ENCODE peak calls at places on chromosomes 3 and 15, in ten cellular contexts. C, G, K, J, Q, V, E, A, O and B are unnamed samples.

GRCh38 chr3:167876603-167877325 is 141.2 kb downstream of the SERPINI1 start:
- DNase-seq in G (no peak), V (no peak), O (peak), K (peak), A (no peak), E (no peak), J (no peak), Q (peak), C (no peak), B (no peak)

GRCh38 chr3:11145888-11146287 is 8.4 kb upstream of the HRH1 start:
- DNase-seq in C (no peak), G (no peak), A (no peak), E (no peak), Q (peak), J (no peak), O (no peak), V (no peak), K (peak), B (no peak)

GRCh38 chr3:161177996-161178395 is 43.1 kb upstream of the NMD3 start:
- DNase-seq in C (no peak), A (no peak), Q (no peak), J (no peak), V (no peak), G (no peak), K (no peak), E (no peak), O (no peak), B (no peak)

GRCh38 chr15:91634163-91634562 is 219.3 kb upstream of the SLCO3A1 start:
- DNase-seq in G (no peak), A (no peak), E (no peak), C (no peak), O (no peak), K (no peak), V (no peak), Q (no peak), J (no peak), B (no peak)

GRCh38 chr3:124229407-124229806 is 237.5 kb upstream of the ROPN1 start:
- DNase-seq in A (no peak), J (no peak), E (no peak), G (no peak), C (no peak), K (no peak), V (no peak), Q (no peak), O (peak), B (no peak)

GRCh38 chr15:73870700-73871408 is 2.5 kb upstream of the TBC1D21 start:
- DNase-seq in A (no peak), V (no peak), E (no peak), Q (no peak), C (no peak), O (peak), G (no peak), K (peak), J (no peak), B (no peak)

GRCh38 chr15:31402511-31403056 is 75.9 kb downstream of the KLF13 start:
- DNase-seq in O (no peak), C (no peak), J (no peak), K (no peak), V (no peak), E (no peak), G (no peak), Q (no peak), A (no peak), B (no peak)

GRCh38 chr3:14246414-14246813 is 67.8 kb downstream of the LSM3 start:
- DNase-seq in O (no peak), V (no peak), E (no peak), J (no peak), A (no peak), K (no peak), Q (no peak), G (no peak), C (no peak), B (no peak)

GRCh38 chr15:37135225-37135624 is 34.9 kb upstream of the MEIS2 start:
- DNase-seq in O (peak), V (no peak), C (peak), G (no peak), A (no peak), K (peak), Q (no peak), J (no peak), E (no peak), B (no peak)

GRCh38 chr3:118936811-118937210 is 97.8 kb downstream of the IGSF11 start:
- DNase-seq in E (no peak), C (peak), V (no peak), J (no peak), G (no peak), Q (no peak), O (no peak), A (no peak), K (no peak), B (no peak)

GRCh38 chr3:75294124-75294523 is 370.0 kb upstream of the FRG2C start:
- DNase-seq in V (no peak), J (peak), O (peak), K (peak), E (peak), A (no peak), G (no peak), C (peak), Q (no peak), B (no peak)

GRCh38 chr3:54983266-54983910 is 55.5 kb upstream of the LRTM1 start:
- DNase-seq in C (no peak), Q (no peak), G (no peak), E (no peak), O (no peak), V (no peak), J (no peak), K (no peak), A (no peak), B (no peak)

GRCh38 chr3:123155471-123156011 is 46.2 kb upstream of the SEC22A start:
- DNase-seq in J (no peak), K (no peak), C (no peak), E (no peak), A (no peak), V (no peak), O (no peak), G (no peak), Q (no peak), B (no peak)

GRCh38 chr15:67537771-67538170 is 4.7 kb upstream of the MAP2K5 start:
- DNase-seq in A (no peak), G (no peak), C (no peak), O (no peak), Q (no peak), K (no peak), E (no peak), J (no peak), V (no peak), B (no peak)

GRCh38 chr3:65958216-65958615 is 80.5 kb downstream of the MAGI1 start:
- DNase-seq in C (no peak), A (no peak), O (no peak), K (no peak), J (no peak), V (no peak), E (no peak), Q (no peak), G (no peak), B (no peak)

GRCh38 chr3:39668420-39668819 is 141.0 kb upstream of the MYRIP start:
- DNase-seq in K (peak), V (no peak), E (peak), Q (peak), A (peak), J (peak), O (peak), C (peak), G (no peak), B (no peak)

GRCh38 chr3:171108066-171108465 is 81.5 kb upstream of the SLC2A2 start:
- DNase-seq in C (no peak), Q (no peak), V (no peak), A (no peak), O (no peak), G (no peak), K (no peak), J (no peak), E (no peak), B (no peak)

GRCh38 chr3:10511809-10512494 is 6.6 kb upstream of the ATP2B2 start:
- DNase-seq in K (peak), E (no peak), C (no peak), J (no peak), A (no peak), O (no peak), V (no peak), G (no peak), Q (no peak), B (no peak)

GRCh38 chr15:69074011-69074842 is 59.7 kb downstream of the NOX5 start:
- DNase-seq in G (no peak), V (no peak), K (peak), J (peak), C (peak), Q (no peak), A (no peak), E (peak), O (peak), B (peak)

GRCh38 chr3:53255360-53255774 is 455 bp downstream of the TKT start:
- DNase-seq in Q (no peak), V (no peak), J (no peak), G (peak), A (peak), K (peak), C (no peak), O (peak), E (no peak), B (no peak)

GRCh38 chr15:64779024-64779423 is 3.6 kb upstream of the RBPMS2 start:
- DNase-seq in C (no peak), J (no peak), E (no peak), O (no peak), A (no peak), Q (no peak), K (no peak), V (no peak), G (no peak), B (no peak)

GRCh38 chr15:50890751-50891150 is 17.7 kb upstream of the AP4E1 start:
- DNase-seq in A (no peak), E (no peak), V (no peak), K (no peak), C (no peak), O (no peak), Q (no peak), G (no peak), J (no peak), B (no peak)

GRCh38 chr3:24616138-24616829 is 121.6 kb upstream of the THRB start:
- DNase-seq in V (no peak), K (no peak), J (no peak), A (no peak), E (no peak), C (no peak), O (no peak), Q (no peak), G (no peak), B (no peak)

GRCh38 chr3:138397983-138398382 is 36.4 kb upstream of the ESYT3 start:
- DNase-seq in K (no peak), J (no peak), Q (no peak), A (no peak), O (no peak), C (no peak), V (no peak), G (peak), E (no peak), B (no peak)

GRCh38 chr3:197490659-197491058 is 65.1 kb downstream of the BDH1 start:
- DNase-seq in A (no peak), Q (no peak), K (no peak), J (no peak), O (no peak), C (no peak), E (no peak), G (no peak), V (no peak), B (no peak)

GRCh38 chr3:150077107-150077506 is 106.4 kb upstream of the PFN2 start:
- DNase-seq in O (no peak), K (no peak), C (no peak), G (no peak), J (no peak), E (no peak), Q (no peak), A (no peak), V (no peak), B (no peak)

GRCh38 chr3:194137314-194138097 is 1.6 kb downstream of the HES1 start:
- DNase-seq in G (peak), V (no peak), O (no peak), A (peak), C (peak), Q (no peak), E (no peak), K (peak), J (peak), B (peak)

GRCh38 chr3:110178965-110179364 is 841.6 kb upstream of the DPPA4 start:
- DNase-seq in E (no peak), Q (no peak), J (no peak), K (no peak), G (no peak), C (no peak), V (no peak), A (no peak), O (no peak), B (no peak)

GRCh38 chr3:111864821-111865656 is 6.0 kb downstream of the PHLDB2 start:
- DNase-seq in C (no peak), Q (no peak), E (no peak), K (peak), A (no peak), O (no peak), J (no peak), G (no peak), V (no peak), B (no peak)

GRCh38 chr3:37255990-37256308 is 81.6 kb upstream of the LRRFIP2 start:
- DNase-seq in E (no peak), V (no peak), G (no peak), A (no peak), J (no peak), C (peak), K (no peak), Q (no peak), O (no peak), B (no peak)

GRCh38 chr15:89363770-89364169 is 29.1 kb upstream of the POLG start:
- DNase-seq in G (no peak), O (no peak), V (no peak), C (no peak), Q (no peak), A (no peak), E (no peak), J (no peak), K (no peak), B (no peak)

GRCh38 chr15:88912500-88912921 is 668 bp downstream of the MFGE8 start:
- DNase-seq in A (no peak), Q (no peak), C (no peak), V (no peak), O (no peak), E (peak), K (peak), G (no peak), J (peak), B (no peak)

GRCh38 chr3:31213869-31214486 is 318.7 kb upstream of the STT3B start:
- DNase-seq in V (no peak), A (peak), G (peak), C (no peak), E (no peak), Q (no peak), K (no peak), O (peak), J (no peak), B (no peak)

GRCh38 chr15:92617197-92618037 is 38.2 kb downstream of the FAM174B start:
- DNase-seq in O (no peak), K (no peak), V (no peak), E (peak), Q (no peak), G (no peak), C (peak), J (no peak), A (no peak), B (no peak)